ENCODE peak calls at places on chromosomes 11 and 22, in five cellular contexts. I is HS-27A; K is A549; H is kidney tubule cell; C is activated CD4-positive, CD25-positive, alpha-beta regulatory T cell treated with anti-CD3 and anti-CD28 coated beads, Interleukin-2, amount 50 U/mL, for 72 hours. O is an unnamed sample.

GRCh38 chr22:50010676-50011446 is 1.7 kb downstream of the IL17REL start:
- DNase-seq in I (no peak), K (no peak), H (no peak), C (peak; percentile 50), O (no peak)

GRCh38 chr11:68798221-68798813 is 43.4 kb downstream of the CPT1A start:
- DNase-seq in I (no peak), K (no peak), H (no peak), C (peak; percentile 56), O (peak; percentile 17)

GRCh38 chr11:72807021-72807693 is 7.1 kb upstream of the ATG16L2 start:
- DNase-seq in I (no peak), K (peak; percentile 86), H (no peak), C (no peak), O (no peak)

GRCh38 chr11:65014146-65014960 is at the start of gene ARL2:
- DNase-seq in I (peak; percentile 91), K (no peak), H (peak; percentile 86), C (peak; percentile 86), O (peak; percentile 19)

GRCh38 chr22:22893891-22894739 is 6.5 kb downstream of the IGLL5 start:
- DNase-seq in I (no peak), K (no peak), H (no peak), C (peak; percentile 19), O (no peak)

GRCh38 chr11:3037041-3037944 is 19.9 kb downstream of the CARS1 start:
- DNase-seq in I (no peak), K (peak; percentile 75), H (peak; percentile 71), C (no peak), O (peak; percentile 70)

GRCh38 chr11:119626197-119626909 is 102.6 kb downstream of the NECTIN1 start:
- DNase-seq in I (no peak), K (no peak), H (no peak), C (no peak), O (no peak)

GRCh38 chr22:29268511-29269229 is 602 bp downstream of the EWSR1 start:
- DNase-seq in I (no peak), K (peak; percentile 33), H (peak; percentile 55), C (peak; percentile 61), O (peak; percentile 65)

GRCh38 chr11:79438631-79439429 is 2.0 kb downstream of the TENM4 start:
- DNase-seq in I (no peak), K (no peak), H (peak; percentile 47), C (no peak), O (peak; percentile 54)

GRCh38 chr11:113847580-113847979 is 27.8 kb downstream of the USP28 start:
- DNase-seq in I (no peak), K (no peak), H (no peak), C (no peak), O (no peak)

GRCh38 chr11:45662665-45663485 is 2.5 kb downstream of the CHST1 start:
- DNase-seq in I (peak; percentile 17), K (peak; percentile 72), H (peak; percentile 53), C (no peak), O (peak; percentile 92)

GRCh38 chr11:85627332-85627997 is at the start of gene DLG2:
- DNase-seq in I (no peak), K (no peak), H (peak; percentile 57), C (no peak), O (peak; percentile 61)

GRCh38 chr22:42268852-42269406 is 1.5 kb downstream of the TCF20 start:
- DNase-seq in I (no peak), K (no peak), H (no peak), C (no peak), O (no peak)

GRCh38 chr11:112795896-112796686 is 165.1 kb upstream of the NCAM1 start:
- DNase-seq in I (no peak), K (no peak), H (peak; percentile 83), C (no peak), O (no peak)

GRCh38 chr11:94185387-94186084 is 56.9 kb downstream of the PANX1 start:
- DNase-seq in I (no peak), K (no peak), H (no peak), C (no peak), O (peak; percentile 62)

GRCh38 chr11:33320814-33321330 is 63.7 kb downstream of the HIPK3 start:
- DNase-seq in I (no peak), K (no peak), H (no peak), C (no peak), O (no peak)

GRCh38 chr11:29208117-29208516 is 808.7 kb downstream of the KCNA4 start:
- DNase-seq in I (no peak), K (no peak), H (no peak), C (no peak), O (no peak)

GRCh38 chr22:17130199-17130598 is 9.0 kb upstream of the TMEM121B start:
- DNase-seq in I (no peak), K (peak; percentile 6), H (peak; percentile 63), C (no peak), O (peak; percentile 42)

GRCh38 chr22:49614966-49615965 is 212.4 kb downstream of the BRD1 start:
- DNase-seq in I (no peak), K (no peak), H (no peak), C (peak; percentile 18), O (no peak)

GRCh38 chr11:42631223-42631843 is 680.5 kb upstream of the API5 start:
- DNase-seq in I (no peak), K (peak; percentile 21), H (peak; percentile 80), C (no peak), O (peak; percentile 16)

GRCh38 chr11:111360150-111361043 is 18.7 kb downstream of the POU2AF1 start:
- DNase-seq in I (no peak), K (no peak), H (no peak), C (no peak), O (no peak)

GRCh38 chr22:23911318-23911980 is 17.3 kb downstream of the MIF start:
- DNase-seq in I (no peak), K (no peak), H (no peak), C (no peak), O (no peak)

GRCh38 chr11:75246673-75247350 is 6.2 kb downstream of the TPBGL start:
- DNase-seq in I (no peak), K (no peak), H (no peak), C (no peak), O (no peak)

GRCh38 chr22:26828311-26828710 is 170.9 kb downstream of the MIAT start:
- DNase-seq in I (no peak), K (no peak), H (no peak), C (no peak), O (no peak)

GRCh38 chr11:68806931-68807844 is 34.5 kb downstream of the CPT1A start:
- DNase-seq in I (no peak), K (no peak), H (peak; percentile 65), C (no peak), O (peak; percentile 83)

GRCh38 chr22:39132871-39133524 is 19.5 kb downstream of the CBX7 start:
- DNase-seq in I (no peak), K (no peak), H (no peak), C (no peak), O (no peak)

GRCh38 chr11:46099973-46100335 is 21.3 kb downstream of the PHF21A start:
- DNase-seq in I (no peak), K (no peak), H (no peak), C (no peak), O (peak; percentile 41)

GRCh38 chr11:69393178-69393832 is 88.2 kb upstream of the LINC01488 start:
- DNase-seq in I (no peak), K (no peak), H (no peak), C (no peak), O (no peak)

GRCh38 chr11:108069947-108070346 is 51.4 kb upstream of the ACAT1 start:
- DNase-seq in I (no peak), K (no peak), H (peak; percentile 46), C (no peak), O (peak; percentile 68)

GRCh38 chr11:88886796-88887195 is 179.0 kb downstream of the GRM5 start:
- DNase-seq in I (peak; percentile 41), K (peak; percentile 57), H (peak; percentile 14), C (no peak), O (peak; percentile 68)

GRCh38 chr22:46084943-46085830 is 65.1 kb upstream of the PPARA start:
- DNase-seq in I (peak; percentile 66), K (peak; percentile 79), H (peak; percentile 80), C (no peak), O (peak; percentile 92)

GRCh38 chr11:72223615-72224586 is 666 bp upstream of the INPPL1 start:
- DNase-seq in I (peak; percentile 52), K (peak; percentile 65), H (peak; percentile 77), C (peak; percentile 77), O (peak; percentile 41)

GRCh38 chr11:79864882-79865281 is 424.1 kb upstream of the TENM4 start:
- DNase-seq in I (peak; percentile 2), K (peak; percentile 4), H (peak; percentile 23), C (no peak), O (no peak)

O was measured in fibroblast of mammary gland.